ENCODE peak calls at places on chromosomes 1 and 21, in six cellular contexts. M is psoas muscle; V is sigmoid colon; H is CD8-positive, alpha-beta T cell; Z is transverse colon; N is mesenchymal stem cell. L is an unnamed sample. For H3K36me3, the result is how much of the 10 kb centered on the place peaks cover.

GRCh38 chr1:109762821-109763645 is 690 bp downstream of the EPS8L3 start:
- DNase-seq in M (peak), V (peak), H (no peak), Z (peak), N (peak), L (peak)

GRCh38 chr1:216559359-216559758 is 136.1 kb upstream of the USH2A start:
- DNase-seq in M (no peak), V (no peak), H (no peak), Z (no peak), N (no peak), L (no peak)

GRCh38 chr1:11307837-11308236 is 34.8 kb downstream of the UBIAD1 start:
- DNase-seq in M (no peak), V (no peak), H (no peak), Z (no peak), N (no peak), L (no peak)

GRCh38 chr1:44543816-44544185 is 130.5 kb downstream of the TMEM53 start:
- DNase-seq in M (no peak), V (no peak), H (no peak), Z (no peak), N (no peak), L (no peak)

GRCh38 chr1:241918879-241919278 is 38.7 kb upstream of the BECN2 start:
- DNase-seq in M (peak), V (no peak), H (no peak), Z (no peak), N (peak), L (no peak)

GRCh38 chr1:58782308-58783089 is 1.3 kb downstream of the JUN start:
- DNase-seq in M (peak), V (peak), H (peak), Z (peak), N (peak), L (peak)

GRCh38 chr21:25126564-25126963 is 480.7 kb downstream of the MRPL39 start:
- DNase-seq in M (no peak), V (no peak), H (no peak), Z (no peak), N (no peak), L (no peak)

GRCh38 chr1:234691567-234691966 is 81.6 kb upstream of the IRF2BP2 start:
- DNase-seq in M (no peak), V (no peak), H (no peak), Z (no peak), N (no peak), L (no peak)

GRCh38 chr1:153190373-153190772 is 12.9 kb upstream of the LELP1 start:
- DNase-seq in M (no peak), V (no peak), H (no peak), Z (no peak), N (no peak), L (no peak)

GRCh38 chr1:23483327-23484252 is at the start of gene ASAP3:
- DNase-seq in M (peak), V (peak), H (no peak), Z (peak), N (peak), L (peak)

GRCh38 chr1:91736999-91737615 is 148.8 kb downstream of the TGFBR3 start:
- DNase-seq in M (peak), V (peak), H (no peak), Z (peak), N (peak), L (peak)

GRCh38 chr1:182909578-182909977 is 43.4 kb downstream of the SHCBP1L start:
- DNase-seq in M (no peak), V (no peak), H (no peak), Z (no peak), N (no peak), L (no peak)

GRCh38 chr1:228494391-228494790 is 7.2 kb downstream of the RNF187 start:
- DNase-seq in M (no peak), V (no peak), H (no peak), Z (no peak), N (no peak), L (no peak)

GRCh38 chr21:37592496-37592895 is 225.9 kb downstream of the DYRK1A start:
- DNase-seq in M (no peak), V (no peak), H (no peak), Z (no peak), N (no peak), L (no peak)

GRCh38 chr1:52571783-52572182 is 18.9 kb upstream of the TUT4 start:
- DNase-seq in M (no peak), V (no peak), H (no peak), Z (no peak), N (peak), L (no peak)

GRCh38 chr1:63987014-63987630 is 213.3 kb downstream of the ROR1 start:
- DNase-seq in M (no peak), V (no peak), H (no peak), Z (no peak), N (peak), L (no peak)

GRCh38 chr1:61174060-61174788 is 91.9 kb downstream of the NFIA start:
- DNase-seq in M (no peak), V (no peak), H (no peak), Z (no peak), N (no peak), L (no peak)

GRCh38 chr1:26318338-26319064 is 743 bp downstream of the CD52 start:
- DNase-seq in M (no peak), V (peak), H (no peak), Z (peak), N (no peak), L (no peak)

GRCh38 chr1:1066403-1067283 is 7.5 kb downstream of the RNF223 start:
- DNase-seq in M (no peak), V (no peak), H (no peak), Z (no peak), N (peak), L (no peak)

GRCh38 chr21:43657355-43658093 is 1.8 kb downstream of the HSF2BP start:
- DNase-seq in M (peak), V (no peak), H (no peak), Z (no peak), N (no peak), L (peak)

GRCh38 chr1:20590313-20590777 is 1.4 kb downstream of the CDA start:
- DNase-seq in M (peak), V (peak), H (no peak), Z (peak), N (peak), L (no peak)

GRCh38 chr1:32540589-32540988 is 1.4 kb downstream of the ZBTB8A start:
- DNase-seq in M (no peak), V (no peak), H (no peak), Z (no peak), N (peak), L (no peak)

GRCh38 chr1:99648107-99648506 is 2.2 kb downstream of the PALMD start:
- DNase-seq in M (peak), V (no peak), H (no peak), Z (no peak), N (no peak), L (peak)

GRCh38 chr1:44264143-44264542 is 50.9 kb downstream of the DMAP1 start:
- DNase-seq in M (no peak), V (no peak), H (no peak), Z (no peak), N (no peak), L (no peak)

GRCh38 chr1:87598429-87598828 is 269.7 kb downstream of the LMO4 start:
- DNase-seq in M (no peak), V (no peak), H (no peak), Z (no peak), N (no peak), L (no peak)

GRCh38 chr1:178702141-178702540 is 22.9 kb upstream of the RALGPS2 start:
- DNase-seq in M (no peak), V (no peak), H (no peak), Z (no peak), N (peak), L (no peak)

GRCh38 chr21:41985662-41986416 is 24.3 kb downstream of the ZBTB21 start:
- DNase-seq in M (no peak), V (no peak), H (no peak), Z (no peak), N (no peak), L (no peak)
- H3K27ac ChIP-seq in M (no peak), V (no peak), H (no peak), Z (no peak), N (no peak), L (no peak)

DNA sequence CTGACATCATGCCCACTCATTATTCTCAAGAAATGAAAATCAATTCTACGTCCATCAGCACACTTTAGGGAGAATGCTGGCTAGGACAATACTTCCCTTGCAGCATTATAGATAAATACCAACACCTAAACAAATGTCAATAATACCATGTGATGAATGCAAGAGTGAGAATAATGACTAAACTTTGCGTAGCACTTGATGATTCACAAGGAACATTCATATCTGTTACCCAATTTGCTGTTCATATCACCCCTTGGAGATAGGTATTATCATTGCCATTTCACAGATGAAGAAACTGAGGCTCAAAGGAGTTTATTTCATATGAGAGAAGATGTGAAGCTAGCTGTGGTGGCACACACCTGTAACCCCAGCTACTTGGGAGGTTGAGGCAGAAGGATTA is 24.8 kb upstream of the EPS15 start:
- DNase-seq in M (no peak), V (no peak), H (no peak), Z (no peak), N (no peak), L (no peak)
- H3K36me3 ChIP-seq in M (under half), V (under half), H (under half), Z (under half), N (under half), L (under half)

GRCh38 chr1:108541856-108542255 is 18.0 kb upstream of the EEIG2 start:
- DNase-seq in M (no peak), V (no peak), H (no peak), Z (no peak), N (no peak), L (no peak)

GRCh38 chr1:108537976-108538375 is 21.9 kb upstream of the EEIG2 start:
- DNase-seq in M (no peak), V (no peak), H (no peak), Z (no peak), N (no peak), L (no peak)

GRCh38 chr1:108540977-108541376 is 18.9 kb upstream of the EEIG2 start:
- DNase-seq in M (no peak), V (no peak), H (no peak), Z (no peak), N (no peak), L (no peak)
- H3K27ac ChIP-seq in M (no peak), V (no peak), H (no peak), Z (no peak), N (no peak), L (no peak)

GRCh38 chr1:81757398-81758020 is 43.2 kb upstream of the ADGRL2 start:
- DNase-seq in M (no peak), V (no peak), H (no peak), Z (no peak), N (no peak), L (no peak)

GRCh38 chr1:81756872-81757271 is 43.9 kb upstream of the ADGRL2 start:
- DNase-seq in M (no peak), V (no peak), H (no peak), Z (no peak), N (peak), L (no peak)

GRCh38 chr1:81760487-81761097 is 40.1 kb upstream of the ADGRL2 start:
- DNase-seq in M (no peak), V (no peak), H (no peak), Z (no peak), N (peak), L (no peak)

GRCh38 chr1:81754424-81754823 is 46.3 kb upstream of the ADGRL2 start:
- DNase-seq in M (no peak), V (no peak), H (no peak), Z (no peak), N (no peak), L (no peak)

GRCh38 chr1:81758213-81758612 is 42.5 kb upstream of the ADGRL2 start:
- DNase-seq in M (no peak), V (no peak), H (no peak), Z (no peak), N (no peak), L (no peak)
- H3K36me3 ChIP-seq in M (under half), V (under half), H (under half), Z (under half), N (under half), L (under half)

DNA sequence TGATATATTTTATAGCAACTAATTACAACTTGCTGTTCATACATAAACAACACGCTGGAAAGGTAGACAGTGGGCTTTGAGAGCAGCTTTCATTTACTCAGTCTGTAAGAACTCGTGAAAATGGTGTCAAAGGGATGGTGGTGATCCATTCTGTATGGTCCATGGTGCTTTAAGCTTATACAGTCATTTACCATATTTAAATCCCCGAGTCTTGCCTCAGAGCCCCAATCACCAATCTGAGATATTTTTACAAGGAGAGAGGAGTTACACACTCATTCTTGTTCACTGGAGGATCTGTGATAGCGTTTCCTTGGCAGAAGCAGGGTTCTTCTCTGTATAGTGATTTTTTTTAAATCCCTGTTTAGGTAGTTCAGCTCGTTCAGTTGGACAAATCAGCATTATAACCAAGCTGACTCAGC is 694.6 kb downstream of the USP25 start:
- DNase-seq in M (no peak), V (no peak), H (no peak), Z (no peak), N (no peak), L (no peak)
- H3K27ac ChIP-seq in M (peak), V (peak), H (no peak), Z (no peak), N (no peak), L (peak)

DNA sequence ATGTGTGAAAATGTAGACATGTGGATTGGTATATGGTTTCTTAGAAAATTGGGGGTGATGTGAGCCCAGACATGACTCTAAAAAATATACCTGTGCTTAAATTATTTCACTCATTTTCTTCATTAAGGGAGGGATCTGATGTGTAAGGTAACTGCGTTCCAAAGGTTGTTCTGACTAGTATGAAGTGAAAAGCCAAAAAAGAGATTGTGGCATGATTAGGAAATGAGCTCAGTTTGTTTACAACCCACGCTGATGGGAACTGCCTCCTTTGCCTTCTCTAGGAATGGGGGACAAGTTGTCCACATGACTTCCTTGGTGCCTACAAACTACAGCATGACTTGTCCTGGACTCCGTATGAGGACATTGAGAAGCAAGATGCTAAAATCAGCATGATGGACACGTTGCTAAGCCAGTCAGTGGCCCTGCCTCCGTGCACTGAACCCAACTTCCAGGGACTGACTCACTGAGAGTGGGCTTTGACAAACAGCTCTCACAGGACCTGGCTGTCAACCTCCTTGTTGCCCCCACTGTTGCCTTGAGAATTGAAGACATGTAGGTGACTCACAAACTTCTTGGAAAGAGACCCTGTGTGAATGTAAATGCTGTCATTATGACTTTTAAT is 8.0 kb downstream of the C1orf50 start:
- DNase-seq in M (no peak), V (no peak), H (no peak), Z (no peak), N (no peak), L (no peak)
- H3K36me3 ChIP-seq in M (under half), V (half or more), H (under half), Z (under half), N (under half), L (under half)

GRCh38 chr1:160577661-160578060 is 1.6 kb downstream of the CD84 start:
- DNase-seq in M (no peak), V (no peak), H (no peak), Z (no peak), N (no peak), L (no peak)

GRCh38 chr1:160578175-160578693 is 1.1 kb downstream of the CD84 start:
- DNase-seq in M (no peak), V (no peak), H (no peak), Z (no peak), N (no peak), L (no peak)

GRCh38 chr1:160578694-160579191 is 553 bp downstream of the CD84 start:
- DNase-seq in M (no peak), V (no peak), H (no peak), Z (no peak), N (no peak), L (no peak)

GRCh38 chr1:160580208-160580812 is 1.0 kb upstream of the CD84 start:
- DNase-seq in M (no peak), V (no peak), H (no peak), Z (no peak), N (no peak), L (no peak)

GRCh38 chr1:160579216-160579701 is at the start of gene CD84:
- DNase-seq in M (no peak), V (no peak), H (no peak), Z (no peak), N (no peak), L (no peak)
- H3K27ac ChIP-seq in M (no peak), V (peak), H (peak), Z (peak), N (no peak), L (no peak)

GRCh38 chr1:223788746-223789415 is 56.9 kb downstream of the TP53BP2 start:
- DNase-seq in M (no peak), V (no peak), H (no peak), Z (no peak), N (no peak), L (no peak)
- H3K36me3 ChIP-seq in M (under half), V (under half), H (under half), Z (under half), N (under half), L (under half)